ENCODE peak calls at places on chromosome 1, in nine cellular contexts. Z is uterus; S is neural crest cell; D is astrocyte of the spinal cord; L is activated CD8-positive, alpha-beta memory T cell treated with anti-CD3 and anti-CD28 coated beads for 1 hour; I is MV-4-11; P is IMR-90; C is central memory CD4-positive, alpha-beta T cell; H is progenitor cell of endocrine pancreas. U is an unnamed sample.
A peak's percentile ranks its signal among the peaks of the same experiment; 100 is the strongest.

GRCh38 chr1:92356956-92357355 is 58.1 kb downstream of the RPAP2 start:
- DNase-seq in Z (no peak), S (no peak), D (peak; percentile 10), L (no peak), I (peak; percentile 77), P (peak; percentile 88), C (no peak), H (no peak), U (no peak)

GRCh38 chr1:44355582-44356305 is 687 bp upstream of the ERI3 start:
- DNase-seq in Z (no peak), S (no peak), D (no peak), L (no peak), I (peak; percentile 15), P (no peak), C (no peak), H (no peak), U (no peak)

GRCh38 chr1:191851799-191852595 is 306.3 kb upstream of the RGS18 start:
- DNase-seq in Z (no peak), S (no peak), D (peak; percentile 54), L (no peak), I (no peak), P (peak; percentile 78), C (no peak), H (no peak), U (no peak)

GRCh38 chr1:242185728-242186127 is 186.8 kb upstream of the MAP1LC3C start:
- DNase-seq in Z (no peak), S (no peak), D (no peak), L (no peak), I (peak; percentile 35), P (no peak), C (no peak), H (no peak), U (no peak)

GRCh38 chr1:43704838-43705237 is 2.5 kb upstream of the ST3GAL3 start:
- DNase-seq in Z (peak; percentile 39), S (no peak), D (peak; percentile 43), L (no peak), I (no peak), P (no peak), C (no peak), H (no peak), U (peak; percentile 25)

GRCh38 chr1:67724928-67725560 is 40.0 kb downstream of the GADD45A start:
- DNase-seq in Z (no peak), S (no peak), D (peak; percentile 95), L (no peak), I (no peak), P (peak; percentile 85), C (no peak), H (no peak), U (no peak)

GRCh38 chr1:95002657-95003432 is 69.9 kb downstream of the ALG14 start:
- DNase-seq in Z (peak; percentile 67), S (no peak), D (peak; percentile 73), L (no peak), I (no peak), P (peak; percentile 39), C (no peak), H (no peak), U (no peak)

GRCh38 chr1:14878124-14878523 is 275.4 kb upstream of the TMEM51 start:
- DNase-seq in Z (no peak), S (no peak), D (no peak), L (no peak), I (no peak), P (no peak), C (no peak), H (no peak), U (no peak)

GRCh38 chr1:243596441-243597183 is 253.4 kb downstream of the AKT3 start:
- DNase-seq in Z (no peak), S (no peak), D (peak; percentile 92), L (no peak), I (peak; percentile 87), P (peak; percentile 96), C (peak; percentile 31), H (no peak), U (no peak)

GRCh38 chr1:42146916-42147320 is 6.3 kb upstream of the GUCA2B start:
- DNase-seq in Z (peak; percentile 54), S (peak; percentile 62), D (peak; percentile 43), L (peak; percentile 33), I (peak; percentile 33), P (peak; percentile 45), C (peak; percentile 51), H (peak; percentile 73), U (peak; percentile 77)

GRCh38 chr1:171127481-171127880 is 36.8 kb downstream of the FMO3 start:
- DNase-seq in Z (no peak), S (no peak), D (peak; percentile 87), L (no peak), I (no peak), P (peak; percentile 85), C (no peak), H (no peak), U (no peak)

GRCh38 chr1:26351591-26352337 is 2.2 kb downstream of the CRYBG2 start:
- DNase-seq in Z (no peak), S (no peak), D (peak; percentile 31), L (no peak), I (no peak), P (peak; percentile 65), C (no peak), H (no peak), U (no peak)

GRCh38 chr1:227887697-227888403 is 59.9 kb downstream of the WNT9A start:
- DNase-seq in Z (peak; percentile 44), S (no peak), D (peak; percentile 21), L (no peak), I (no peak), P (no peak), C (peak; percentile 31), H (peak; percentile 10), U (peak; percentile 90)

GRCh38 chr1:183918589-183918988 is 113.7 kb downstream of the RGL1 start:
- DNase-seq in Z (no peak), S (no peak), D (no peak), L (no peak), I (no peak), P (no peak), C (no peak), H (no peak), U (no peak)

GRCh38 chr1:231933711-231934626 is 307.4 kb downstream of the DISC1 start:
- DNase-seq in Z (no peak), S (no peak), D (no peak), L (no peak), I (no peak), P (no peak), C (no peak), H (no peak), U (no peak)

GRCh38 chr1:165355977-165356811 is at the start of gene LMX1A:
- DNase-seq in Z (no peak), S (no peak), D (no peak), L (no peak), I (no peak), P (no peak), C (no peak), H (peak; percentile 24), U (no peak)

GRCh38 chr1:119771016-119771415 is 2.3 kb upstream of the HMGCS2 start:
- DNase-seq in Z (no peak), S (no peak), D (peak; percentile 14), L (no peak), I (no peak), P (peak; percentile 22), C (no peak), H (no peak), U (no peak)

U was measured in lower leg skin.